ENCODE peak calls at places on chromosomes 1 and 21, in seven cellular contexts. I is IMR-90, R is ovary, A is adrenal gland, M is testis, V is HCT116, C is prostate gland. N is an unnamed sample.

GRCh38 chr1:147156643-147157042 is 15.6 kb downstream of the PRKAB2 start:
- DNase-seq in V (no peak), C (no peak), R (no peak), A (no peak), M (no peak), I (no peak), N (no peak)

GRCh38 chr1:205715628-205716027 is 34.4 kb downstream of the NUCKS1 start:
- DNase-seq in C (no peak), A (no peak), R (no peak), V (no peak), M (no peak), I (peak), N (no peak)

GRCh38 chr21:37862536-37862935 is 53.7 kb downstream of the KCNJ6 start:
- DNase-seq in I (peak), A (peak), V (no peak), C (no peak), M (no peak), R (no peak), N (no peak)

GRCh38 chr1:209653915-209654351 is 1.7 kb upstream of the LAMB3 start:
- DNase-seq in A (no peak), C (peak), M (no peak), V (no peak), I (no peak), R (no peak), N (no peak)

GRCh38 chr1:109468903-109469302 is 2.6 kb downstream of the SYPL2 start:
- DNase-seq in I (no peak), R (no peak), A (no peak), C (no peak), V (no peak), M (no peak), N (no peak)

GRCh38 chr1:203534526-203534925 is 40.6 kb downstream of the OPTC start:
- DNase-seq in I (peak), M (peak), V (no peak), A (peak), C (peak), R (peak), N (no peak)

GRCh38 chr1:160724445-160725242 is 13.0 kb upstream of the CD48 start:
- DNase-seq in M (no peak), V (no peak), I (no peak), A (no peak), C (no peak), R (no peak), N (no peak)

GRCh38 chr1:18261891-18262290 is 154.3 kb downstream of the IGSF21 start:
- DNase-seq in I (no peak), V (no peak), R (no peak), C (no peak), A (no peak), M (no peak), N (no peak)

GRCh38 chr21:32186843-32187242 is 92.0 kb downstream of the MIS18A start:
- DNase-seq in M (no peak), C (no peak), I (no peak), A (no peak), V (no peak), R (no peak), N (no peak)

GRCh38 chr1:15443281-15443680 is 5.0 kb downstream of the CTRC start:
- DNase-seq in I (no peak), C (no peak), A (no peak), M (no peak), R (no peak), V (no peak), N (no peak)

GRCh38 chr1:15444476-15445389 is 6.5 kb downstream of the CTRC start:
- DNase-seq in V (no peak), M (no peak), A (no peak), C (no peak), R (no peak), I (no peak), N (no peak)

GRCh38 chr1:15442759-15443158 is 4.5 kb downstream of the CTRC start:
- DNase-seq in C (no peak), V (no peak), R (no peak), I (no peak), A (no peak), M (no peak), N (no peak)

GRCh38 chr1:15446212-15446611 is 8.0 kb downstream of the CTRC start:
- DNase-seq in R (no peak), I (no peak), C (no peak), V (no peak), A (no peak), M (no peak), N (no peak)

GRCh38 chr1:15445390-15446122 is 7.3 kb downstream of the CTRC start:
- DNase-seq in M (no peak), I (no peak), A (no peak), R (no peak), V (no peak), C (no peak), N (no peak)
- TF ChIP-seq POLR2A in M (no peak), I (no peak), A (no peak), R (no peak), V (no peak), C (no peak), N (no peak)

GRCh38 chr1:2193514-2194251 is 889 bp downstream of the FAAP20 start:
- DNase-seq in M (no peak), R (no peak), I (no peak), V (no peak), C (no peak), A (no peak), N (no peak)

GRCh38 chr1:2195785-2196184 is 1.2 kb upstream of the FAAP20 start:
- DNase-seq in A (no peak), R (no peak), C (no peak), I (no peak), V (no peak), M (no peak), N (no peak)

GRCh38 chr1:2194898-2195673 is 514 bp upstream of the FAAP20 start:
- DNase-seq in M (peak), R (peak), C (peak), V (peak), A (peak), I (peak), N (peak)

GRCh38 chr1:2192031-2192995 is 2.3 kb downstream of the FAAP20 start:
- DNase-seq in C (no peak), M (peak), A (peak), V (no peak), I (peak), R (peak), N (no peak)

DNA sequence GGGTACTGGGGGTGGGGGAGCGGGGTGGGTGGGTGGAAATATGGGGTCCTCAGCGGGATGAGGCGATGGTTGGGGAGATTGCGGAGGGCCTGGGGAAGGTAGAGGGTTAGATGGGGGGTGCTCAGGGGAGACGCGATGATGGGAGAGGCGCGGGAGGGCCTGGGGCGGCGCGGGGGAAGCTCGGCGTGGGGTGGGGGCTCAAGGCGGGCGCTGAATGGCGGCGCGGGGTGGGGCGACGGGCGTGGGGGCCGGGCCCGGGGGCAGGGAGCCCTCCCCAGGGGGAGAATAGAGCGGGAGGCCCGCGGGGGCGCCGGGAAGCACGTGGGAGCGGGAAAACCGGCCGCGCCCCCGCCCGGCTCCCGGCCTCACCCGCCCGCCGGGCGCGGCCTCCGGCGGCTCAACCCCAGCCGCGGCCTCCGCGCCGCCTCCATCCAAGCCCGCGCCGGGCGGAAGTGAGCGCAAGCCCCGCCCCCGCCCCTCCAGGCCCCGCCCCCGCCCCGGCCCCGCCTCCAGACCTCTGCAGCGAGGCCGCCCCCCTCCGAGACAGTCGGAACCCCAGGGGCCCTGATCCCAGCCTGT is at the start of gene FAAP20:
- DNase-seq in V (peak), C (peak), I (peak), M (peak), R (no peak), A (peak), N (peak)
- TF ChIP-seq POLR2A in V (no peak), C (no peak), I (peak), M (no peak), R (peak), A (no peak), N (no peak)

GRCh38 chr1:2916153-2916552 is 105.1 kb upstream of the ACTRT2 start:
- DNase-seq in A (no peak), C (no peak), M (no peak), V (no peak), I (no peak), R (no peak), N (no peak)
- TF ChIP-seq POLR2A in A (no peak), C (no peak), M (no peak), V (no peak), I (no peak), R (no peak), N (no peak)

GRCh38 chr1:212664409-212665199 is 35.0 kb downstream of the BATF3 start:
- DNase-seq in A (no peak), V (no peak), I (no peak), M (no peak), R (no peak), C (no peak), N (no peak)

GRCh38 chr1:212666116-212666775 is 33.4 kb downstream of the BATF3 start:
- DNase-seq in I (no peak), V (no peak), C (no peak), R (no peak), M (no peak), A (no peak), N (no peak)

GRCh38 chr1:212668477-212668876 is 31.2 kb downstream of the BATF3 start:
- DNase-seq in A (no peak), I (no peak), M (no peak), R (no peak), V (no peak), C (no peak), N (no peak)

GRCh38 chr1:212667223-212668139 is 32.2 kb downstream of the BATF3 start:
- DNase-seq in I (peak), V (peak), C (no peak), M (peak), A (peak), R (peak), N (no peak)

GRCh38 chr1:212665241-212666115 is 34.2 kb downstream of the BATF3 start:
- DNase-seq in A (peak), M (peak), R (peak), C (peak), I (peak), V (peak), N (peak)
- TF ChIP-seq POLR2A in A (no peak), M (no peak), R (no peak), C (peak), I (peak), V (no peak), N (no peak)

DNA sequence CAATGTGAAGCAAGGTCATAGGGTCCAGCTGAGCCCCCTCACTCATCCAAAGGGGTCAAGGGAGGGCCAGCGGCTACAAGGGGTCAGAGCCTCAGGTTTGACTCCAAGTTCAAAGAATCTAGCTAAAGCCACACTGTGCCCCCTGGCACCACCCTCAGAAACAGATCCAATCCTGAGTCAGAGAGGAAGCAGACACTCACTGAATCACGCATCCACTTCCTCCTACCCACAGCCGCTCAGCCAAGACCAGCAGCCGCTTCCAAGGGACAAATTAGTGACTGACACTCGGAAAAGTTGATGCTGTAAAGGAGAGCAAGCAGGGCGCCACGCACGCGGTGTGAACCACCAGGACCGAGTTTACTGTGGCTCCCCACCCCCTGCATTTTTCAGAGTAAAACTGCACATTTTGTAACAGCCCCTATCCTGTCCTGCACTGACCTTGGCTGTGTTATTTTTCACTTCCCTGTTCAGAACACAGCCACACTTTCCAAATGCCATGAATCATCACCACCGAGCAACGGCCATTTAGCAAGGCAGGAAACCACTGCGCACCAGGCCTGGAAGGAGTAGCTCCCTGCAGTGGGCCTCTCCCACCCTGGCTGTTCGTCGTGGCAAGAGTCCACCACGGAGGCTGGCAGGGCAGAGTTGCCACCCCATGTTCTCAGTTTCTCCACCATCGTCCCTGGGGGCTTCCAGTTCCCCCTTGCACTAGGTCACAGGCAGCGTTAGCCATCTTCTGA is 147.8 kb downstream of the TOMM20 start:
- DNase-seq in R (peak), M (peak), C (no peak), A (peak), I (peak), V (peak), N (peak)
- TF ChIP-seq POLR2A in R (peak), M (no peak), C (no peak), A (no peak), I (peak), V (peak), N (peak)

GRCh38 chr1:211258756-211259595 is at the start of gene RCOR3:
- DNase-seq in R (peak), A (peak), I (peak), C (peak), M (peak), V (peak), N (peak)
- TF ChIP-seq POLR2A in R (peak), A (peak), I (no peak), C (peak), M (peak), V (peak), N (peak)

DNA sequence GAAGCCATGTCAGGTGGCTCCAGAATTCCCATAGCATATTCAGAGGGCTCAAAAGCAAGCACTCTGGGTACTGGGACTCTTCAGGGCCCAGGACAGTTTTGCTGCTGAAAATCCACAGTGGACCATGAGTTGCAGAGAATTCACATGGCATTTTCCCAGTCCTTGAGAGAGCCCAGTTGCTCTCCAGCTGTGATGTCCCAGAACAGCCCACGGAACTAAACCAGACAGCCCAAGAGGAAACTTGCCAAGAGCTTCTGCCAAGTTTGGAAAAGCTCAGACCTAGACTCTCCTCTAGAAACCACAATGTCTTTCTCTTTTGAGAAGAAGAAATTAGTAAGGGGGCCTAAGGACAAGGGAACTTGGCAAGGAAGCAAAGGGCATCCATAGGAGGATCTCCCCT is 69.4 kb downstream of the RGS2 start:
- DNase-seq in A (peak), M (peak), C (no peak), I (peak), R (peak), V (no peak), N (no peak)
- TF ChIP-seq POLR2A in A (no peak), M (no peak), C (no peak), I (no peak), R (no peak), V (no peak), N (no peak)

GRCh38 chr21:22399717-22400520 is 1401.7 kb downstream of the NCAM2 start:
- DNase-seq in V (no peak), C (no peak), A (no peak), R (no peak), I (no peak), M (no peak), N (no peak)
- TF ChIP-seq POLR2A in V (no peak), C (no peak), A (no peak), R (no peak), I (no peak), M (no peak), N (no peak)

GRCh38 chr1:38896169-38896568 is 14.8 kb upstream of the GJA9 start:
- DNase-seq in R (no peak), A (no peak), V (no peak), I (no peak), C (no peak), M (no peak), N (no peak)
- TF ChIP-seq POLR2A in R (no peak), A (no peak), V (no peak), I (no peak), C (no peak), M (no peak), N (no peak)

N was measured in erythroblast.